ENCODE peak calls at places on chromosomes 1 and 21, in six cellular contexts. One of them, this sample, is unnamed.

GRCh38 chr21:22679207-22679606 is 1681.0 kb downstream of the NCAM2 start:
- DNase-seq in fibroblast of lung: no peak
- DNase-seq in hippocampal formation: no peak
- DNase-seq in T47D: no peak
- DNase-seq in nucleus accumbens: no peak
- DNase-seq in anterior cingulate cortex: no peak
- DNase-seq in this sample: no peak

GRCh38 chr1:35555601-35556477 is 1.4 kb downstream of the KIAA0319L start:
- DNase-seq in fibroblast of lung: peak
- DNase-seq in hippocampal formation: no peak
- DNase-seq in T47D: no peak
- DNase-seq in nucleus accumbens: peak
- DNase-seq in anterior cingulate cortex: no peak
- DNase-seq in this sample: no peak

GRCh38 chr1:201705389-201705788 is 123.6 kb upstream of the IPO9 start:
- DNase-seq in fibroblast of lung: no peak
- DNase-seq in hippocampal formation: no peak
- DNase-seq in T47D: no peak
- DNase-seq in nucleus accumbens: peak
- DNase-seq in anterior cingulate cortex: no peak
- DNase-seq in this sample: no peak

GRCh38 chr1:145961425-145962156 is 2.8 kb downstream of the ANKRD34A start:
- DNase-seq in fibroblast of lung: no peak
- DNase-seq in hippocampal formation: no peak
- DNase-seq in T47D: peak
- DNase-seq in nucleus accumbens: peak
- DNase-seq in anterior cingulate cortex: peak
- DNase-seq in this sample: peak

GRCh38 chr1:9181176-9181906 is 52.4 kb upstream of the GPR157 start:
- DNase-seq in fibroblast of lung: peak
- DNase-seq in hippocampal formation: no peak
- DNase-seq in T47D: peak
- DNase-seq in nucleus accumbens: no peak
- DNase-seq in anterior cingulate cortex: no peak
- DNase-seq in this sample: peak

GRCh38 chr1:109266965-109267364 is 16.0 kb downstream of the PSRC1 start:
- DNase-seq in fibroblast of lung: peak
- DNase-seq in hippocampal formation: peak
- DNase-seq in T47D: no peak
- DNase-seq in nucleus accumbens: no peak
- DNase-seq in anterior cingulate cortex: no peak
- DNase-seq in this sample: no peak

GRCh38 chr1:160641323-160642280 is 5.2 kb downstream of the SLAMF1 start:
- DNase-seq in fibroblast of lung: no peak
- DNase-seq in hippocampal formation: no peak
- DNase-seq in T47D: no peak
- DNase-seq in nucleus accumbens: no peak
- DNase-seq in anterior cingulate cortex: no peak
- DNase-seq in this sample: no peak

GRCh38 chr1:115912116-115912515 is 64.2 kb upstream of the SLC22A15 start:
- DNase-seq in fibroblast of lung: no peak
- DNase-seq in hippocampal formation: no peak
- DNase-seq in T47D: no peak
- DNase-seq in nucleus accumbens: no peak
- DNase-seq in anterior cingulate cortex: no peak
- DNase-seq in this sample: no peak

GRCh38 chr1:59765036-59765730 is 49.6 kb upstream of the HOOK1 start:
- DNase-seq in fibroblast of lung: no peak
- DNase-seq in hippocampal formation: no peak
- DNase-seq in T47D: no peak
- DNase-seq in nucleus accumbens: no peak
- DNase-seq in anterior cingulate cortex: no peak
- DNase-seq in this sample: no peak

GRCh38 chr21:26684866-26685265 is 111.8 kb upstream of the CYYR1 start:
- DNase-seq in fibroblast of lung: no peak
- DNase-seq in hippocampal formation: no peak
- DNase-seq in T47D: no peak
- DNase-seq in nucleus accumbens: no peak
- DNase-seq in anterior cingulate cortex: no peak
- DNase-seq in this sample: no peak

GRCh38 chr1:116855788-116856187 is 53.9 kb upstream of the PTGFRN start:
- DNase-seq in fibroblast of lung: peak
- DNase-seq in hippocampal formation: no peak
- DNase-seq in T47D: no peak
- DNase-seq in nucleus accumbens: no peak
- DNase-seq in anterior cingulate cortex: no peak
- DNase-seq in this sample: no peak

GRCh38 chr1:7561331-7561921 is 209.7 kb upstream of the VAMP3 start:
- DNase-seq in fibroblast of lung: no peak
- DNase-seq in hippocampal formation: no peak
- DNase-seq in T47D: no peak
- DNase-seq in nucleus accumbens: no peak
- DNase-seq in anterior cingulate cortex: no peak
- DNase-seq in this sample: peak

GRCh38 chr1:44151332-44151731 is 9.9 kb upstream of the KLF18 start:
- DNase-seq in fibroblast of lung: no peak
- DNase-seq in hippocampal formation: no peak
- DNase-seq in T47D: no peak
- DNase-seq in nucleus accumbens: no peak
- DNase-seq in anterior cingulate cortex: no peak
- DNase-seq in this sample: no peak

GRCh38 chr1:35264035-35264434 is 4.5 kb upstream of the ZMYM4 start:
- DNase-seq in fibroblast of lung: no peak
- DNase-seq in hippocampal formation: no peak
- DNase-seq in T47D: no peak
- DNase-seq in nucleus accumbens: no peak
- DNase-seq in anterior cingulate cortex: no peak
- DNase-seq in this sample: no peak

This sample was measured in mesendoderm.